ENCODE peak calls at places on chromosomes 1 and 21, in six cellular contexts. B, H, Y, O, M and R are unnamed samples.

GRCh38 chr1:33971913-33972312 is 108.0 kb downstream of the HMGB4 start:
- DNase-seq in B (no peak), H (no peak), Y (no peak), O (no peak), M (no peak), R (no peak)

GRCh38 chr1:112852276-112852675 is 103.7 kb downstream of the SLC16A1 start:
- DNase-seq in B (no peak), H (no peak), Y (no peak), O (no peak), M (no peak), R (no peak)

GRCh38 chr1:21623411-21623961 is 45.7 kb downstream of the RAP1GAP start:
- DNase-seq in B (no peak), H (no peak), Y (no peak), O (no peak), M (no peak), R (no peak)

GRCh38 chr1:223832637-223832943 is 13.2 kb downstream of the TP53BP2 start:
- DNase-seq in B (no peak), H (no peak), Y (no peak), O (no peak), M (no peak), R (no peak)

GRCh38 chr1:36867575-36867974 is 166.7 kb downstream of the GRIK3 start:
- DNase-seq in B (no peak), H (no peak), Y (no peak), O (no peak), M (no peak), R (no peak)

GRCh38 chr1:2840036-2840809 is 38.7 kb upstream of the TTC34 start:
- DNase-seq in B (no peak), H (no peak), Y (no peak), O (no peak), M (peak; percentile 56), R (no peak)

GRCh38 chr1:41728403-41729202 is 190.1 kb downstream of the HIVEP3 start:
- DNase-seq in B (no peak), H (no peak), Y (no peak), O (no peak), M (no peak), R (no peak)

GRCh38 chr1:150165622-150166612 is 16.2 kb downstream of the PLEKHO1 start:
- DNase-seq in B (peak; percentile 58), H (no peak), Y (peak; percentile 61), O (peak; percentile 48), M (peak; percentile 38), R (no peak)

GRCh38 chr1:200178340-200178739 is 150.8 kb downstream of the NR5A2 start:
- DNase-seq in B (no peak), H (no peak), Y (no peak), O (no peak), M (no peak), R (no peak)

GRCh38 chr21:37538971-37539590 is 172.5 kb downstream of the DYRK1A start:
- DNase-seq in B (no peak), H (no peak), Y (no peak), O (no peak), M (no peak), R (no peak)